ENCODE peak calls at places on chromosomes 13 and 19, in seven cellular contexts. I, Z, N, D, T, C and K are unnamed samples.

GRCh38 chr13:101942038-101942437 is 459.8 kb downstream of the FGF14 start:
- ATAC-seq in I (peak), Z (peak), N (no peak), D (peak), T (peak), C (no peak), K (peak)

GRCh38 chr13:30375436-30375835 is 46.9 kb upstream of the UBE2L5 start:
- ATAC-seq in I (no peak), Z (no peak), N (no peak), D (no peak), T (no peak), C (no peak), K (no peak)

GRCh38 chr13:45331981-45332830 is 8.8 kb downstream of the TPT1 start:
- ATAC-seq in I (peak), Z (peak), N (no peak), D (peak), T (peak), C (no peak), K (peak)

GRCh38 chr13:40072663-40073120 is 417.2 kb downstream of the COG6 start:
- ATAC-seq in I (no peak), Z (no peak), N (no peak), D (no peak), T (peak), C (no peak), K (no peak)

GRCh38 chr13:89910166-89910565 is 1437.3 kb upstream of the MIR17HG start:
- ATAC-seq in I (no peak), Z (no peak), N (no peak), D (no peak), T (no peak), C (no peak), K (no peak)

GRCh38 chr13:48586591-48587103 is 53.8 kb upstream of the RCBTB2 start:
- ATAC-seq in I (no peak), Z (peak), N (peak), D (peak), T (no peak), C (no peak), K (peak)

GRCh38 chr19:16518061-16518460 is 21.9 kb downstream of the C19orf44 start:
- ATAC-seq in I (no peak), Z (no peak), N (no peak), D (no peak), T (no peak), C (no peak), K (no peak)

GRCh38 chr19:57841364-57841763 is 8.3 kb upstream of the ZNF587 start:
- ATAC-seq in I (no peak), Z (no peak), N (no peak), D (no peak), T (no peak), C (no peak), K (no peak)